ENCODE peak calls at places on chromosomes 5 and 9, in eight cellular contexts. One of them, this sample, is unnamed.

GRCh38 chr9:70941191-70941590 is 180.2 kb downstream of the TRPM3 start:
- DNase-seq in NCI-H510A treated with DMSO at 0.1 percent for 48 hours: no peak
- DNase-seq in foreskin keratinocyte: no peak
- DNase-seq in globus pallidus: no peak
- DNase-seq in NCI-H1694 treated with DMSO at 0.1 percent for 48 hours: no peak
- DNase-seq in naive thymus-derived CD4-positive, alpha-beta T cell: no peak
- DNase-seq in fibroblast of lung: no peak
- DNase-seq in T-helper 2 cell: no peak
- DNase-seq in this sample: no peak

GRCh38 chr9:114172981-114173833 is 17.9 kb downstream of the COL27A1 start:
- DNase-seq in NCI-H510A treated with DMSO at 0.1 percent for 48 hours: no peak
- DNase-seq in foreskin keratinocyte: peak
- DNase-seq in globus pallidus: no peak
- DNase-seq in NCI-H1694 treated with DMSO at 0.1 percent for 48 hours: no peak
- DNase-seq in naive thymus-derived CD4-positive, alpha-beta T cell: no peak
- DNase-seq in fibroblast of lung: peak
- DNase-seq in T-helper 2 cell: no peak
- DNase-seq in this sample: peak

GRCh38 chr9:85368781-85369180 is 373.0 kb downstream of the AGTPBP1 start:
- DNase-seq in NCI-H510A treated with DMSO at 0.1 percent for 48 hours: no peak
- DNase-seq in foreskin keratinocyte: no peak
- DNase-seq in globus pallidus: no peak
- DNase-seq in NCI-H1694 treated with DMSO at 0.1 percent for 48 hours: no peak
- DNase-seq in naive thymus-derived CD4-positive, alpha-beta T cell: no peak
- DNase-seq in fibroblast of lung: no peak
- DNase-seq in T-helper 2 cell: no peak
- DNase-seq in this sample: no peak

GRCh38 chr5:172984244-172984953 is 828 bp downstream of the ATP6V0E1 start:
- DNase-seq in NCI-H510A treated with DMSO at 0.1 percent for 48 hours: peak
- DNase-seq in foreskin keratinocyte: peak
- DNase-seq in globus pallidus: peak
- DNase-seq in NCI-H1694 treated with DMSO at 0.1 percent for 48 hours: peak
- DNase-seq in naive thymus-derived CD4-positive, alpha-beta T cell: peak
- DNase-seq in fibroblast of lung: peak
- DNase-seq in T-helper 2 cell: peak
- DNase-seq in this sample: peak

GRCh38 chr5:436641-436975 is 6.4 kb upstream of the EXOC3 start:
- DNase-seq in NCI-H510A treated with DMSO at 0.1 percent for 48 hours: no peak
- DNase-seq in foreskin keratinocyte: no peak
- DNase-seq in globus pallidus: no peak
- DNase-seq in NCI-H1694 treated with DMSO at 0.1 percent for 48 hours: no peak
- DNase-seq in naive thymus-derived CD4-positive, alpha-beta T cell: no peak
- DNase-seq in fibroblast of lung: no peak
- DNase-seq in T-helper 2 cell: no peak
- DNase-seq in this sample: no peak

GRCh38 chr9:78118742-78119473 is 87.3 kb upstream of the GNAQ start:
- DNase-seq in NCI-H510A treated with DMSO at 0.1 percent for 48 hours: no peak
- DNase-seq in foreskin keratinocyte: peak
- DNase-seq in globus pallidus: no peak
- DNase-seq in NCI-H1694 treated with DMSO at 0.1 percent for 48 hours: no peak
- DNase-seq in naive thymus-derived CD4-positive, alpha-beta T cell: peak
- DNase-seq in fibroblast of lung: peak
- DNase-seq in T-helper 2 cell: no peak
- DNase-seq in this sample: no peak

GRCh38 chr5:95959964-95960801 is 1.5 kb downstream of the ELL2 start:
- DNase-seq in NCI-H510A treated with DMSO at 0.1 percent for 48 hours: no peak
- DNase-seq in foreskin keratinocyte: no peak
- DNase-seq in globus pallidus: peak
- DNase-seq in NCI-H1694 treated with DMSO at 0.1 percent for 48 hours: peak
- DNase-seq in naive thymus-derived CD4-positive, alpha-beta T cell: peak
- DNase-seq in fibroblast of lung: peak
- DNase-seq in T-helper 2 cell: no peak
- DNase-seq in this sample: no peak

GRCh38 chr5:133114166-133114932 is 62.5 kb downstream of the HSPA4 start:
- DNase-seq in NCI-H510A treated with DMSO at 0.1 percent for 48 hours: no peak
- DNase-seq in foreskin keratinocyte: no peak
- DNase-seq in globus pallidus: no peak
- DNase-seq in NCI-H1694 treated with DMSO at 0.1 percent for 48 hours: no peak
- DNase-seq in naive thymus-derived CD4-positive, alpha-beta T cell: no peak
- DNase-seq in fibroblast of lung: no peak
- DNase-seq in T-helper 2 cell: no peak
- DNase-seq in this sample: no peak

GRCh38 chr9:42852133-42852532 is 668.7 kb downstream of the SPATA31A6 start:
- DNase-seq in NCI-H510A treated with DMSO at 0.1 percent for 48 hours: no peak
- DNase-seq in foreskin keratinocyte: peak
- DNase-seq in globus pallidus: peak
- DNase-seq in NCI-H1694 treated with DMSO at 0.1 percent for 48 hours: no peak
- DNase-seq in naive thymus-derived CD4-positive, alpha-beta T cell: peak
- DNase-seq in fibroblast of lung: peak
- DNase-seq in T-helper 2 cell: no peak
- DNase-seq in this sample: peak

GRCh38 chr5:41927604-41928003 is 2.5 kb downstream of the FBXO4 start:
- DNase-seq in NCI-H510A treated with DMSO at 0.1 percent for 48 hours: no peak
- DNase-seq in foreskin keratinocyte: no peak
- DNase-seq in globus pallidus: no peak
- DNase-seq in NCI-H1694 treated with DMSO at 0.1 percent for 48 hours: no peak
- DNase-seq in naive thymus-derived CD4-positive, alpha-beta T cell: no peak
- DNase-seq in fibroblast of lung: no peak
- DNase-seq in T-helper 2 cell: no peak
- DNase-seq in this sample: no peak

GRCh38 chr5:145942202-145942601 is 5.8 kb downstream of the SH3RF2 start:
- DNase-seq in NCI-H510A treated with DMSO at 0.1 percent for 48 hours: no peak
- DNase-seq in foreskin keratinocyte: no peak
- DNase-seq in globus pallidus: no peak
- DNase-seq in NCI-H1694 treated with DMSO at 0.1 percent for 48 hours: no peak
- DNase-seq in naive thymus-derived CD4-positive, alpha-beta T cell: no peak
- DNase-seq in fibroblast of lung: no peak
- DNase-seq in T-helper 2 cell: no peak
- DNase-seq in this sample: no peak

GRCh38 chr9:70079364-70080103 is 35.9 kb downstream of the MAMDC2 start:
- DNase-seq in NCI-H510A treated with DMSO at 0.1 percent for 48 hours: peak
- DNase-seq in foreskin keratinocyte: no peak
- DNase-seq in globus pallidus: no peak
- DNase-seq in NCI-H1694 treated with DMSO at 0.1 percent for 48 hours: no peak
- DNase-seq in naive thymus-derived CD4-positive, alpha-beta T cell: no peak
- DNase-seq in fibroblast of lung: no peak
- DNase-seq in T-helper 2 cell: no peak
- DNase-seq in this sample: no peak

GRCh38 chr9:109282302-109282701 is 38.6 kb downstream of the EPB41L4B start:
- DNase-seq in NCI-H510A treated with DMSO at 0.1 percent for 48 hours: no peak
- DNase-seq in foreskin keratinocyte: no peak
- DNase-seq in globus pallidus: no peak
- DNase-seq in NCI-H1694 treated with DMSO at 0.1 percent for 48 hours: no peak
- DNase-seq in naive thymus-derived CD4-positive, alpha-beta T cell: no peak
- DNase-seq in fibroblast of lung: no peak
- DNase-seq in T-helper 2 cell: no peak
- DNase-seq in this sample: no peak

GRCh38 chr9:98401140-98402025 is 145.9 kb upstream of the TBC1D2 start:
- DNase-seq in NCI-H510A treated with DMSO at 0.1 percent for 48 hours: no peak
- DNase-seq in foreskin keratinocyte: no peak
- DNase-seq in globus pallidus: no peak
- DNase-seq in NCI-H1694 treated with DMSO at 0.1 percent for 48 hours: no peak
- DNase-seq in naive thymus-derived CD4-positive, alpha-beta T cell: no peak
- DNase-seq in fibroblast of lung: no peak
- DNase-seq in T-helper 2 cell: no peak
- DNase-seq in this sample: no peak

GRCh38 chr5:98341711-98342042 is 431.8 kb upstream of the RGMB start:
- DNase-seq in NCI-H510A treated with DMSO at 0.1 percent for 48 hours: no peak
- DNase-seq in foreskin keratinocyte: peak
- DNase-seq in globus pallidus: no peak
- DNase-seq in NCI-H1694 treated with DMSO at 0.1 percent for 48 hours: no peak
- DNase-seq in naive thymus-derived CD4-positive, alpha-beta T cell: no peak
- DNase-seq in fibroblast of lung: peak
- DNase-seq in T-helper 2 cell: no peak
- DNase-seq in this sample: no peak

GRCh38 chr9:137777761-137778160 is 99.8 kb upstream of the CACNA1B start:
- DNase-seq in NCI-H510A treated with DMSO at 0.1 percent for 48 hours: no peak
- DNase-seq in foreskin keratinocyte: no peak
- DNase-seq in globus pallidus: no peak
- DNase-seq in NCI-H1694 treated with DMSO at 0.1 percent for 48 hours: no peak
- DNase-seq in naive thymus-derived CD4-positive, alpha-beta T cell: no peak
- DNase-seq in fibroblast of lung: no peak
- DNase-seq in T-helper 2 cell: no peak
- DNase-seq in this sample: no peak

GRCh38 chr9:96554801-96555566 is 64.7 kb downstream of the CDC14B start:
- DNase-seq in NCI-H510A treated with DMSO at 0.1 percent for 48 hours: no peak
- DNase-seq in foreskin keratinocyte: no peak
- DNase-seq in globus pallidus: no peak
- DNase-seq in NCI-H1694 treated with DMSO at 0.1 percent for 48 hours: no peak
- DNase-seq in naive thymus-derived CD4-positive, alpha-beta T cell: no peak
- DNase-seq in fibroblast of lung: peak
- DNase-seq in T-helper 2 cell: no peak
- DNase-seq in this sample: no peak

GRCh38 chr5:56282241-56282640 is 49.1 kb upstream of the ANKRD55 start:
- DNase-seq in NCI-H510A treated with DMSO at 0.1 percent for 48 hours: no peak
- DNase-seq in foreskin keratinocyte: peak
- DNase-seq in globus pallidus: no peak
- DNase-seq in NCI-H1694 treated with DMSO at 0.1 percent for 48 hours: no peak
- DNase-seq in naive thymus-derived CD4-positive, alpha-beta T cell: no peak
- DNase-seq in fibroblast of lung: no peak
- DNase-seq in T-helper 2 cell: no peak
- DNase-seq in this sample: no peak

GRCh38 chr9:78030553-78031270 is 899 bp downstream of the GNAQ start:
- DNase-seq in NCI-H510A treated with DMSO at 0.1 percent for 48 hours: peak
- DNase-seq in foreskin keratinocyte: peak
- DNase-seq in globus pallidus: no peak
- DNase-seq in NCI-H1694 treated with DMSO at 0.1 percent for 48 hours: peak
- DNase-seq in naive thymus-derived CD4-positive, alpha-beta T cell: peak
- DNase-seq in fibroblast of lung: peak
- DNase-seq in T-helper 2 cell: peak
- DNase-seq in this sample: no peak

GRCh38 chr9:68507098-68507795 is 33.4 kb downstream of the TMEM252 start:
- DNase-seq in NCI-H510A treated with DMSO at 0.1 percent for 48 hours: peak
- DNase-seq in foreskin keratinocyte: no peak
- DNase-seq in globus pallidus: peak
- DNase-seq in NCI-H1694 treated with DMSO at 0.1 percent for 48 hours: peak
- DNase-seq in naive thymus-derived CD4-positive, alpha-beta T cell: no peak
- DNase-seq in fibroblast of lung: no peak
- DNase-seq in T-helper 2 cell: no peak
- DNase-seq in this sample: no peak

GRCh38 chr5:79297661-79298060 is 61.7 kb downstream of the JMY start:
- DNase-seq in NCI-H510A treated with DMSO at 0.1 percent for 48 hours: peak
- DNase-seq in foreskin keratinocyte: no peak
- DNase-seq in globus pallidus: no peak
- DNase-seq in NCI-H1694 treated with DMSO at 0.1 percent for 48 hours: no peak
- DNase-seq in naive thymus-derived CD4-positive, alpha-beta T cell: no peak
- DNase-seq in fibroblast of lung: peak
- DNase-seq in T-helper 2 cell: no peak
- DNase-seq in this sample: no peak

GRCh38 chr5:128245974-128246373 is 162.4 kb downstream of the SLC12A2 start:
- DNase-seq in NCI-H510A treated with DMSO at 0.1 percent for 48 hours: no peak
- DNase-seq in foreskin keratinocyte: no peak
- DNase-seq in globus pallidus: no peak
- DNase-seq in NCI-H1694 treated with DMSO at 0.1 percent for 48 hours: no peak
- DNase-seq in naive thymus-derived CD4-positive, alpha-beta T cell: no peak
- DNase-seq in fibroblast of lung: no peak
- DNase-seq in T-helper 2 cell: no peak
- DNase-seq in this sample: no peak

GRCh38 chr5:97383996-97384395 is 200.9 kb upstream of the RIOK2 start:
- DNase-seq in NCI-H510A treated with DMSO at 0.1 percent for 48 hours: no peak
- DNase-seq in foreskin keratinocyte: peak
- DNase-seq in globus pallidus: no peak
- DNase-seq in NCI-H1694 treated with DMSO at 0.1 percent for 48 hours: no peak
- DNase-seq in naive thymus-derived CD4-positive, alpha-beta T cell: no peak
- DNase-seq in fibroblast of lung: peak
- DNase-seq in T-helper 2 cell: no peak
- DNase-seq in this sample: no peak

GRCh38 chr5:32600057-32600622 is 14.8 kb downstream of the SUB1 start:
- DNase-seq in NCI-H510A treated with DMSO at 0.1 percent for 48 hours: no peak
- DNase-seq in foreskin keratinocyte: peak
- DNase-seq in globus pallidus: no peak
- DNase-seq in NCI-H1694 treated with DMSO at 0.1 percent for 48 hours: no peak
- DNase-seq in naive thymus-derived CD4-positive, alpha-beta T cell: no peak
- DNase-seq in fibroblast of lung: peak
- DNase-seq in T-helper 2 cell: no peak
- DNase-seq in this sample: no peak

GRCh38 chr5:160312139-160312959 is at the start of gene CCNJL:
- DNase-seq in NCI-H510A treated with DMSO at 0.1 percent for 48 hours: peak
- DNase-seq in foreskin keratinocyte: no peak
- DNase-seq in globus pallidus: peak
- DNase-seq in NCI-H1694 treated with DMSO at 0.1 percent for 48 hours: peak
- DNase-seq in naive thymus-derived CD4-positive, alpha-beta T cell: no peak
- DNase-seq in fibroblast of lung: peak
- DNase-seq in T-helper 2 cell: no peak
- DNase-seq in this sample: peak

GRCh38 chr9:108837530-108837929 is 18.3 kb downstream of the ACTL7B start:
- DNase-seq in NCI-H510A treated with DMSO at 0.1 percent for 48 hours: no peak
- DNase-seq in foreskin keratinocyte: peak
- DNase-seq in globus pallidus: no peak
- DNase-seq in NCI-H1694 treated with DMSO at 0.1 percent for 48 hours: no peak
- DNase-seq in naive thymus-derived CD4-positive, alpha-beta T cell: no peak
- DNase-seq in fibroblast of lung: no peak
- DNase-seq in T-helper 2 cell: no peak
- DNase-seq in this sample: no peak

GRCh38 chr9:77421506-77422265 is 226.4 kb downstream of the GNA14 start:
- DNase-seq in NCI-H510A treated with DMSO at 0.1 percent for 48 hours: no peak
- DNase-seq in foreskin keratinocyte: no peak
- DNase-seq in globus pallidus: no peak
- DNase-seq in NCI-H1694 treated with DMSO at 0.1 percent for 48 hours: no peak
- DNase-seq in naive thymus-derived CD4-positive, alpha-beta T cell: no peak
- DNase-seq in fibroblast of lung: peak
- DNase-seq in T-helper 2 cell: no peak
- DNase-seq in this sample: no peak

GRCh38 chr5:179869641-179870402 is 11.2 kb upstream of the MRNIP start:
- DNase-seq in NCI-H510A treated with DMSO at 0.1 percent for 48 hours: no peak
- DNase-seq in foreskin keratinocyte: no peak
- DNase-seq in globus pallidus: no peak
- DNase-seq in NCI-H1694 treated with DMSO at 0.1 percent for 48 hours: no peak
- DNase-seq in naive thymus-derived CD4-positive, alpha-beta T cell: no peak
- DNase-seq in fibroblast of lung: no peak
- DNase-seq in T-helper 2 cell: no peak
- DNase-seq in this sample: no peak

GRCh38 chr9:1875921-1876448 is 139.2 kb upstream of the SMARCA2 start:
- DNase-seq in NCI-H510A treated with DMSO at 0.1 percent for 48 hours: no peak
- DNase-seq in foreskin keratinocyte: no peak
- DNase-seq in globus pallidus: no peak
- DNase-seq in NCI-H1694 treated with DMSO at 0.1 percent for 48 hours: no peak
- DNase-seq in naive thymus-derived CD4-positive, alpha-beta T cell: no peak
- DNase-seq in fibroblast of lung: no peak
- DNase-seq in T-helper 2 cell: no peak
- DNase-seq in this sample: no peak

GRCh38 chr9:116550728-116551436 is 136.2 kb upstream of the TRIM32 start:
- DNase-seq in NCI-H510A treated with DMSO at 0.1 percent for 48 hours: no peak
- DNase-seq in foreskin keratinocyte: no peak
- DNase-seq in globus pallidus: no peak
- DNase-seq in NCI-H1694 treated with DMSO at 0.1 percent for 48 hours: no peak
- DNase-seq in naive thymus-derived CD4-positive, alpha-beta T cell: no peak
- DNase-seq in fibroblast of lung: peak
- DNase-seq in T-helper 2 cell: no peak
- DNase-seq in this sample: no peak

GRCh38 chr5:80181618-80182211 is 74.1 kb downstream of the SERINC5 start:
- DNase-seq in NCI-H510A treated with DMSO at 0.1 percent for 48 hours: peak
- DNase-seq in foreskin keratinocyte: peak
- DNase-seq in globus pallidus: no peak
- DNase-seq in NCI-H1694 treated with DMSO at 0.1 percent for 48 hours: no peak
- DNase-seq in naive thymus-derived CD4-positive, alpha-beta T cell: peak
- DNase-seq in fibroblast of lung: peak
- DNase-seq in T-helper 2 cell: peak
- DNase-seq in this sample: peak

GRCh38 chr5:56039985-56040384 is 45.2 kb upstream of the IL6ST start:
- DNase-seq in NCI-H510A treated with DMSO at 0.1 percent for 48 hours: no peak
- DNase-seq in foreskin keratinocyte: no peak
- DNase-seq in globus pallidus: peak
- DNase-seq in NCI-H1694 treated with DMSO at 0.1 percent for 48 hours: no peak
- DNase-seq in naive thymus-derived CD4-positive, alpha-beta T cell: no peak
- DNase-seq in fibroblast of lung: peak
- DNase-seq in T-helper 2 cell: no peak
- DNase-seq in this sample: no peak

GRCh38 chr5:150068961-150069618 is 17.3 kb downstream of the CSF1R start:
- DNase-seq in NCI-H510A treated with DMSO at 0.1 percent for 48 hours: no peak
- DNase-seq in foreskin keratinocyte: no peak
- DNase-seq in globus pallidus: no peak
- DNase-seq in NCI-H1694 treated with DMSO at 0.1 percent for 48 hours: no peak
- DNase-seq in naive thymus-derived CD4-positive, alpha-beta T cell: no peak
- DNase-seq in fibroblast of lung: no peak
- DNase-seq in T-helper 2 cell: no peak
- DNase-seq in this sample: no peak

GRCh38 chr9:16753256-16753655 is 117.2 kb downstream of the BNC2 start:
- DNase-seq in NCI-H510A treated with DMSO at 0.1 percent for 48 hours: no peak
- DNase-seq in foreskin keratinocyte: no peak
- DNase-seq in globus pallidus: no peak
- DNase-seq in NCI-H1694 treated with DMSO at 0.1 percent for 48 hours: no peak
- DNase-seq in naive thymus-derived CD4-positive, alpha-beta T cell: no peak
- DNase-seq in fibroblast of lung: no peak
- DNase-seq in T-helper 2 cell: no peak
- DNase-seq in this sample: no peak